ENCODE peak calls at places on chromosome 12, in nine cellular contexts. Q is fibroblast of mammary gland; E is tibial nerve; P is IMR-90; O is naive thymus-derived CD4-positive, alpha-beta T cell; Z is CD8-positive, alpha-beta memory T cell; M is adrenal gland; Y is lung; G is HAP-1. T is an unnamed sample.

GRCh38 chr12:88325076-88325827 is 183.1 kb downstream of the TMTC3 start:
- DNase-seq in Q (peak), Z (no peak), O (no peak), M (no peak), Y (no peak), G (no peak), E (no peak), P (peak), T (peak)

GRCh38 chr12:89833337-89834252 is 125.0 kb upstream of the ATP2B1 start:
- DNase-seq in O (no peak), M (no peak), P (peak), E (no peak), G (no peak), Z (no peak), Q (peak), Y (no peak), T (peak)

GRCh38 chr12:110741371-110741770 is 1.3 kb downstream of the PPP1CC start:
- DNase-seq in Z (no peak), M (no peak), Y (no peak), G (no peak), O (peak), Q (no peak), P (no peak), E (no peak), T (peak)

GRCh38 chr12:92701441-92701840 is 1.3 kb upstream of the PLEKHG7 start:
- DNase-seq in M (no peak), Z (no peak), Y (no peak), G (no peak), E (no peak), P (no peak), Q (peak), O (no peak), T (no peak)

GRCh38 chr12:132373967-132374820 is 44.8 kb upstream of the GALNT9 start:
- DNase-seq in O (no peak), Q (peak), E (no peak), Z (no peak), M (no peak), G (no peak), P (no peak), Y (no peak), T (no peak)

GRCh38 chr12:119807380-119807779 is 69.7 kb downstream of the CIT start:
- DNase-seq in P (no peak), G (no peak), M (no peak), Y (no peak), O (no peak), E (no peak), Q (no peak), Z (no peak), T (no peak)

GRCh38 chr12:57549203-57549908 is 488 bp upstream of the KIF5A start:
- DNase-seq in O (no peak), G (no peak), M (no peak), Q (no peak), E (no peak), P (no peak), Y (no peak), Z (no peak), T (no peak)

GRCh38 chr12:109488051-109488665 is 10.7 kb downstream of the UBE3B start:
- DNase-seq in Y (no peak), G (no peak), O (no peak), Q (peak), M (no peak), P (peak), E (no peak), Z (no peak), T (no peak)

GRCh38 chr12:93048646-93049045 is 119.6 kb upstream of the EEA1 start:
- DNase-seq in Y (no peak), O (no peak), G (no peak), Q (no peak), Z (no peak), P (no peak), E (no peak), M (no peak), T (no peak)

GRCh38 chr12:124869011-124869665 is 5.5 kb upstream of the SCARB1 start:
- DNase-seq in O (no peak), Z (no peak), M (peak), Q (no peak), E (no peak), G (no peak), P (no peak), Y (no peak), T (peak)

GRCh38 chr12:25839470-25839869 is 119.0 kb upstream of the RASSF8 start:
- DNase-seq in Q (peak), G (no peak), P (peak), M (no peak), Y (no peak), O (no peak), E (no peak), Z (no peak), T (peak)

GRCh38 chr12:106893451-106893850 is 62.3 kb upstream of the TMEM263 start:
- DNase-seq in M (no peak), G (no peak), P (peak), E (no peak), Y (no peak), Z (no peak), Q (peak), O (no peak), T (peak)

GRCh38 chr12:5268424-5269210 is 163.3 kb upstream of the NTF3 start:
- DNase-seq in E (no peak), Z (no peak), P (no peak), G (no peak), O (no peak), M (no peak), Q (no peak), Y (no peak), T (no peak)

GRCh38 chr12:94180558-94181296 is 32.4 kb downstream of the PLXNC1 start:
- DNase-seq in E (no peak), Y (no peak), Z (no peak), Q (no peak), M (no peak), P (no peak), O (no peak), G (no peak), T (peak)

GRCh38 chr12:51318846-51319570 is 5.0 kb downstream of the BIN2 start:
- DNase-seq in M (no peak), G (no peak), O (peak), Q (no peak), E (no peak), Z (peak), P (no peak), Y (peak), T (peak)

GRCh38 chr12:89636054-89636775 is 72.4 kb downstream of the ATP2B1 start:
- DNase-seq in Q (peak), Z (no peak), P (peak), E (no peak), M (no peak), Y (no peak), G (no peak), O (no peak), T (peak)

GRCh38 chr12:119308743-119309456 is 25.6 kb upstream of the CCDC60 start:
- DNase-seq in O (no peak), G (no peak), E (no peak), Q (no peak), Z (no peak), Y (no peak), P (no peak), M (no peak), T (no peak)

GRCh38 chr12:4307593-4308333 is 13.2 kb upstream of the TIGAR start:
- DNase-seq in G (peak), Q (peak), E (peak), O (no peak), M (peak), Z (no peak), P (peak), Y (peak), T (peak)

GRCh38 chr12:105948331-105948730 is 190.4 kb downstream of the NUAK1 start:
- DNase-seq in Y (no peak), Q (no peak), Z (no peak), E (no peak), O (no peak), P (peak), G (no peak), M (no peak), T (no peak)

GRCh38 chr12:3019005-3019680 is 58.0 kb upstream of the TSPAN9 start:
- DNase-seq in O (no peak), Z (no peak), Q (no peak), M (no peak), P (no peak), G (no peak), E (no peak), Y (no peak), T (no peak)

DNA sequence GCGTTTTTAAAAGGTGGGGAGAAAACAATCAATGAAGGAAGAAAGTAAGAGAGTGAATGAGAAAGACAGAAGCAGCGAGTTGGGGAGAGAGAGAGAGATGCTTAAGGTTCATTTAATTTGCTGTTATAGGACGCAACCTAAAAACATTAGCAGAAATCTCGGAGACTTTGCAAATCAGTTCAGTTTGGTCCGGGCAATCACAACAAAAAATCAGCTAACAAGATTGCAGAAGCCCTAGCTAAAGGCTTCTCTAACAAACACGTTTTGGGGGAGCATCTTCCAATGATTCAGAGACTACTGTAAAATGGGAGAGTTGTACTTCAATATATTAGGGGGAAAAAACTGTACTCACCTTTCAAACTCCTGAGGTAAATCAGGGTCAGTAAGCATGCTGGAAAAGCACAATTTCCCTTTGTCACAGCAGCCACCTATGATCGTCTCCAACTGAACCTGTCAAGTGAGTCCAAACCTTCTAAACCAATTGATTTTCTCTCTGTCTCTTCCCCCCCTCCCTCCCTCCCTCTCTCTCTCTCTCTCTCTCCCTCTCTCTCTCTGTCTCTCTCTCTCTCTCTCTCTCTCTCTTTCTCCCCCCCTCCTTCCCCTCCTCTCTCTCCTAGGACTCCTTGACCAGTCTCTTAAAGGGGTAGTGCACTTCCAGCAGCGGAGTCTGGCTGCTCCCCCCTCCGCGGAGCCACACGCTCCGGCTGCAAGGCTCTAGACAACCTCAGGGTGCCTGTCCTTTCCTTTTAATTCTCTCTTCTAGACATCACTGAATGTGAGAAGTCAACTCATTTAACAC is at the start of gene SOX5:
- DNase-seq in G (peak), O (no peak), M (no peak), Q (peak), Y (peak), Z (no peak), E (peak), P (peak), T (no peak)
- H3K4me3 ChIP-seq in G (peak), O (no peak), M (no peak), Q (peak), Y (peak), Z (no peak), E (peak), P (peak), T (peak)

GRCh38 chr12:19483727-19484126 is 44.4 kb downstream of the AEBP2 start:
- DNase-seq in P (no peak), G (no peak), O (no peak), Z (no peak), Q (peak), M (no peak), Y (no peak), E (no peak), T (peak)

GRCh38 chr12:19482036-19482435 is 42.7 kb downstream of the AEBP2 start:
- DNase-seq in E (no peak), G (no peak), Y (no peak), Z (no peak), Q (no peak), M (no peak), P (no peak), O (no peak), T (peak)

GRCh38 chr12:19484738-19485137 is 45.4 kb downstream of the AEBP2 start:
- DNase-seq in Y (no peak), O (no peak), M (no peak), E (no peak), G (no peak), Q (no peak), Z (no peak), P (no peak), T (no peak)

GRCh38 chr12:19480459-19480858 is 41.2 kb downstream of the AEBP2 start:
- DNase-seq in E (no peak), P (no peak), M (no peak), O (no peak), Q (no peak), Y (no peak), G (no peak), Z (no peak), T (no peak)

DNA sequence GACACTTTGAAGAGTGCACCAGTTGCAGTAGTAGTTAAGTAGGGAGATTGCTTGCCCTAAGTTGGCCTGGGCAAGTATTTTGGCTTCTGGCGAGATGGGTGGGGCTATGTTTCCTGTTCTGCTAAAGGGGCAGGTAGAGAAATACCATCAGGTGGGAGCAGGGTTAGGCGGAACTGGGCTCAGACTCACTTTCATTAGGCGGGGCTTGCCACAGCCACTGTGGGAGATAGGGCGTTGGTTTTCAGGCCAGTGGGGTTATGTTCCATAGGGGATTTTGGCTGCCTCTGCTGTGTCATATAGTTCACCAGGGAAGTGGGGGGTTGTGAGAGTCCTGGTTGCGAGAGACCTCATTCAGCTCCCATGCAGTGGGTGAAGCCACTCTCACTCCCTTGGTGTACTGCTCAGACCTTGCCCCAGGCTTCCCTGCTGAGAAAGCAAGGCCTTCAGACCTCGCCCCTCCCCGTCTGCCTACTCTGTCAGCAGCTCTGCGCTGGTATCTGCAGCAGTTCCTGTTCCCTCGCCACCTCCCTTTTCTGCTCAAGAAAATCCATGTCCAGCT is 43.3 kb downstream of the AEBP2 start:
- DNase-seq in M (peak), P (no peak), Y (no peak), Z (peak), G (no peak), O (no peak), E (no peak), Q (no peak), T (peak)
- H3K4me3 ChIP-seq in M (no peak), P (no peak), Y (no peak), Z (no peak), G (no peak), O (no peak), E (no peak), Q (no peak), T (no peak)

GRCh38 chr12:54173906-54174471 is 14.8 kb downstream of the SMUG1 start:
- DNase-seq in Q (no peak), Z (no peak), O (no peak), E (no peak), M (no peak), G (no peak), P (no peak), Y (no peak), T (no peak)
- H3K4me3 ChIP-seq in Q (no peak), Z (no peak), O (no peak), E (no peak), M (no peak), G (no peak), P (no peak), Y (no peak), T (no peak)

GRCh38 chr12:121894633-121895032 is 6.0 kb downstream of the PSMD9 start:
- DNase-seq in P (peak), E (no peak), G (no peak), Z (no peak), O (no peak), Q (peak), M (no peak), Y (no peak), T (peak)

GRCh38 chr12:121893901-121894540 is 5.4 kb downstream of the PSMD9 start:
- DNase-seq in E (no peak), Z (no peak), G (no peak), Q (peak), P (peak), M (peak), O (no peak), Y (no peak), T (peak)

GRCh38 chr12:121888478-121889266 is at the start of gene PSMD9:
- DNase-seq in E (peak), Z (peak), Q (peak), O (peak), P (peak), G (peak), Y (peak), M (peak), T (peak)

GRCh38 chr12:121889267-121889624 is 656 bp downstream of the PSMD9 start:
- DNase-seq in Y (no peak), Z (no peak), M (no peak), P (no peak), G (no peak), O (no peak), E (no peak), Q (no peak), T (no peak)

GRCh38 chr12:121892673-121893561 is 4.3 kb downstream of the PSMD9 start:
- DNase-seq in E (no peak), P (peak), Y (no peak), G (no peak), Q (no peak), M (peak), Z (no peak), O (no peak), T (no peak)
- H3K4me3 ChIP-seq in E (no peak), P (no peak), Y (no peak), G (no peak), Q (no peak), M (no peak), Z (no peak), O (no peak), T (no peak)

GRCh38 chr12:96414637-96415036 is 14.4 kb upstream of the CDK17 start:
- DNase-seq in E (no peak), Q (no peak), P (no peak), Y (no peak), Z (no peak), G (no peak), O (no peak), M (no peak), T (peak)

GRCh38 chr12:96419576-96420254 is 19.5 kb upstream of the CDK17 start:
- DNase-seq in O (no peak), E (no peak), M (no peak), Y (no peak), Q (no peak), Z (no peak), P (no peak), G (no peak), T (no peak)

GRCh38 chr12:96412431-96412830 is 12.2 kb upstream of the CDK17 start:
- DNase-seq in G (no peak), Y (no peak), O (no peak), M (no peak), P (no peak), Q (no peak), Z (no peak), E (no peak), T (no peak)

GRCh38 chr12:96420255-96420930 is 20.2 kb upstream of the CDK17 start:
- DNase-seq in G (no peak), O (no peak), P (no peak), Z (no peak), Q (peak), M (no peak), E (no peak), Y (no peak), T (no peak)

GRCh38 chr12:96416033-96416790 is 16.0 kb upstream of the CDK17 start:
- DNase-seq in M (no peak), G (no peak), E (no peak), P (peak), Y (no peak), Q (peak), Z (no peak), O (no peak), T (peak)
- H3K4me3 ChIP-seq in M (no peak), G (no peak), E (no peak), P (no peak), Y (no peak), Q (no peak), Z (no peak), O (no peak), T (no peak)

GRCh38 chr12:112011685-112012084 is 1.3 kb downstream of the TMEM116 start:
- DNase-seq in E (no peak), M (no peak), Q (no peak), O (no peak), Y (no peak), P (no peak), G (no peak), Z (no peak), T (no peak)
- H3K4me3 ChIP-seq in E (no peak), M (no peak), Q (peak), O (peak), Y (no peak), P (no peak), G (peak), Z (peak), T (peak)

DNA sequence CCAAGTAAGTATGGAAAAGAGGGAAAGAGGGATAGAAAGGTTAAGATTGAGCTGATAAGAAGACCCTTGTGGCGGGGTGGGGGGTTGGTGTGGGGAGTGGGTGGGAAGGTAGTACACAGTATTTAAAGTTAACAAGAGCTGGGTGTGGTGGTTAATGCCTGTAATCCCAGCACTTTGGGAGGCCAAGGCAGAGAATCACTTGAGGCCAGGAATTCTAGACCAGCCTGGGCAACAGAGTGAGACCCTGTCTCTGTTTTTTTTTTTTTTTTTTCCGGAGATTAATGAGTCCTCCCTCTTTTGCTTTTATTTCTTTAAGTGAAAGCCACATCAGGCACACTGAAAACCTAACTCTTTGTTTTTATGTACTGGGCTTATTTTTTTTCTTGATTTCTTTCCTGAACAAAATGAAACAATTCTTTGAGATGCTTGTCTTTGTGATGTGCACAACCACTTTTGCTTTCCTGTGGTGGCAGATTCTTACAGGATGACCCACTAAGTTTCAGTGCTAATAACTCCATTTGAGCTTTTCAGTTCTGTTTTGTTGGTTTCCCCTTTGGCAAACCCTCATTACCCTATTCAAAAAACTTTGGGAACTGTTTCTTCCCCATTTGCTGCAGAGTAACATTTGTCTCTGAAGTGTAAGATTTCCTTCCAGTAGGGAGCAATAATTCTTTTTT is 54.8 kb downstream of the WNK1 start:
- DNase-seq in Z (no peak), P (no peak), E (no peak), M (no peak), Y (no peak), O (no peak), G (no peak), Q (no peak), T (no peak)
- H3K4me3 ChIP-seq in Z (peak), P (no peak), E (no peak), M (no peak), Y (no peak), O (no peak), G (no peak), Q (no peak), T (no peak)

GRCh38 chr12:38904932-38905479 is 385 bp downstream of the CPNE8 start:
- DNase-seq in G (peak), P (no peak), E (peak), O (no peak), Y (peak), Q (peak), M (peak), Z (peak), T (peak)

GRCh38 chr12:38903596-38903995 is 1.8 kb downstream of the CPNE8 start:
- DNase-seq in G (peak), Z (no peak), Q (no peak), E (no peak), O (no peak), Y (no peak), P (no peak), M (no peak), T (no peak)

GRCh38 chr12:38907171-38907923 is 2.0 kb upstream of the CPNE8 start:
- DNase-seq in Y (no peak), M (no peak), G (no peak), Q (peak), P (no peak), O (no peak), Z (no peak), E (no peak), T (no peak)

GRCh38 chr12:38906482-38907170 is 1.2 kb upstream of the CPNE8 start:
- DNase-seq in E (peak), Q (peak), P (no peak), Z (peak), M (peak), Y (peak), O (peak), G (peak), T (peak)

GRCh38 chr12:38905480-38906351 is at the start of gene CPNE8:
- DNase-seq in G (peak), Q (peak), Z (peak), P (no peak), Y (peak), O (peak), E (peak), M (peak), T (peak)
- H3K4me3 ChIP-seq in G (peak), Q (peak), Z (peak), P (no peak), Y (peak), O (peak), E (peak), M (peak), T (peak)